ENCODE peak calls at places on chromosomes 11 and 22, in five cellular contexts. One of them, this sample, is unnamed.

GRCh38 chr11:107598225-107599139 is 7.5 kb downstream of the ELMOD1 start:
- DNase-seq in H9: peak; percentile 77
- DNase-seq in IMR-90: no peak
- DNase-seq in neuronal stem cell: no peak
- DNase-seq in H1: peak; percentile 69
- DNase-seq in this sample: peak; percentile 24

GRCh38 chr22:30183861-30184278 is 62.7 kb downstream of the LIF start:
- DNase-seq in H9: no peak
- DNase-seq in IMR-90: peak; percentile 71
- DNase-seq in neuronal stem cell: no peak
- DNase-seq in H1: no peak
- DNase-seq in this sample: peak; percentile 85

GRCh38 chr22:20624161-20624616 is 116.8 kb downstream of the MED15 start:
- DNase-seq in H9: no peak
- DNase-seq in IMR-90: peak; percentile 31
- DNase-seq in neuronal stem cell: no peak
- DNase-seq in H1: no peak
- DNase-seq in this sample: peak; percentile 4

GRCh38 chr11:35334385-35335090 is 84.8 kb downstream of the SLC1A2 start:
- DNase-seq in H9: no peak
- DNase-seq in IMR-90: no peak
- DNase-seq in neuronal stem cell: no peak
- DNase-seq in H1: no peak
- DNase-seq in this sample: no peak

GRCh38 chr22:44444341-44445306 is 53.4 kb downstream of the RTL6 start:
- DNase-seq in H9: peak; percentile 74
- DNase-seq in IMR-90: no peak
- DNase-seq in neuronal stem cell: no peak
- DNase-seq in H1: peak; percentile 69
- DNase-seq in this sample: no peak

GRCh38 chr11:118437736-118438125 is 1.4 kb downstream of the KMT2A start:
- DNase-seq in H9: peak; percentile 52
- DNase-seq in IMR-90: peak; percentile 13
- DNase-seq in neuronal stem cell: peak; percentile 41
- DNase-seq in H1: peak; percentile 59
- DNase-seq in this sample: peak; percentile 66

GRCh38 chr22:17493384-17493981 is 69.8 kb upstream of the SLC25A18 start:
- DNase-seq in H9: no peak
- DNase-seq in IMR-90: no peak
- DNase-seq in neuronal stem cell: no peak
- DNase-seq in H1: no peak
- DNase-seq in this sample: no peak

GRCh38 chr11:16843307-16843706 is 104.9 kb downstream of the C11orf58 start:
- DNase-seq in H9: no peak
- DNase-seq in IMR-90: no peak
- DNase-seq in neuronal stem cell: no peak
- DNase-seq in H1: no peak
- DNase-seq in this sample: no peak

GRCh38 chr11:128341767-128342318 is 245.5 kb downstream of the ETS1 start:
- DNase-seq in H9: no peak
- DNase-seq in IMR-90: no peak
- DNase-seq in neuronal stem cell: no peak
- DNase-seq in H1: no peak
- DNase-seq in this sample: no peak

GRCh38 chr11:34065505-34066203 is 14.1 kb downstream of the CAPRIN1 start:
- DNase-seq in H9: peak; percentile 44
- DNase-seq in IMR-90: peak; percentile 59
- DNase-seq in neuronal stem cell: no peak
- DNase-seq in H1: no peak
- DNase-seq in this sample: peak; percentile 33

GRCh38 chr11:75966546-75967287 is 151.7 kb downstream of the UVRAG start:
- DNase-seq in H9: no peak
- DNase-seq in IMR-90: peak; percentile 84
- DNase-seq in neuronal stem cell: no peak
- DNase-seq in H1: no peak
- DNase-seq in this sample: peak; percentile 82

GRCh38 chr11:123839131-123839530 is 33.0 kb upstream of the OR6M1 start:
- DNase-seq in H9: no peak
- DNase-seq in IMR-90: no peak
- DNase-seq in neuronal stem cell: no peak
- DNase-seq in H1: no peak
- DNase-seq in this sample: no peak

GRCh38 chr11:11866203-11866602 is 24.4 kb downstream of the USP47 start:
- DNase-seq in H9: no peak
- DNase-seq in IMR-90: no peak
- DNase-seq in neuronal stem cell: no peak
- DNase-seq in H1: no peak
- DNase-seq in this sample: no peak

GRCh38 chr11:131370090-131370751 is at the start of gene NTM:
- DNase-seq in H9: no peak
- DNase-seq in IMR-90: peak; percentile 7
- DNase-seq in neuronal stem cell: peak; percentile 27
- DNase-seq in H1: no peak
- DNase-seq in this sample: no peak

GRCh38 chr11:122646549-122647340 is 8.8 kb upstream of the UBASH3B start:
- DNase-seq in H9: no peak
- DNase-seq in IMR-90: peak; percentile 85
- DNase-seq in neuronal stem cell: no peak
- DNase-seq in H1: no peak
- DNase-seq in this sample: peak; percentile 16

GRCh38 chr22:33166206-33166605 is 108.0 kb upstream of the SYN3 start:
- DNase-seq in H9: no peak
- DNase-seq in IMR-90: no peak
- DNase-seq in neuronal stem cell: no peak
- DNase-seq in H1: no peak
- DNase-seq in this sample: no peak

GRCh38 chr11:289706-290620 is 1.0 kb downstream of the PGGHG start:
- DNase-seq in H9: peak; percentile 27
- DNase-seq in IMR-90: no peak
- DNase-seq in neuronal stem cell: no peak
- DNase-seq in H1: no peak
- DNase-seq in this sample: no peak

GRCh38 chr11:288328-289144 is at the start of gene PGGHG:
- DNase-seq in H9: peak; percentile 33
- DNase-seq in IMR-90: no peak
- DNase-seq in neuronal stem cell: no peak
- DNase-seq in H1: peak; percentile 75
- DNase-seq in this sample: peak; percentile 56

GRCh38 chr11:287821-288327 is 1.1 kb upstream of the PGGHG start:
- DNase-seq in H9: peak; percentile 52
- DNase-seq in IMR-90: no peak
- DNase-seq in neuronal stem cell: no peak
- DNase-seq in H1: peak; percentile 63
- DNase-seq in this sample: no peak

GRCh38 chr11:290621-291231 is 1.8 kb downstream of the PGGHG start:
- DNase-seq in H9: no peak
- DNase-seq in IMR-90: no peak
- DNase-seq in neuronal stem cell: no peak
- DNase-seq in H1: no peak
- DNase-seq in this sample: no peak

GRCh38 chr11:289145-289705 is 299 bp downstream of the PGGHG start:
- DNase-seq in H9: no peak
- DNase-seq in IMR-90: no peak
- DNase-seq in neuronal stem cell: no peak
- DNase-seq in H1: peak; percentile 46
- DNase-seq in this sample: no peak
- H4K91ac ChIP-seq in H9: no peak overlapping the region
- H4K91ac ChIP-seq in IMR-90: no peak overlapping the region
- H4K91ac ChIP-seq in neuronal stem cell: no peak overlapping the region
- H4K91ac ChIP-seq in H1: peak overlapping the region; percentile 97
- H4K91ac ChIP-seq in this sample: no peak overlapping the region

GRCh38 chr11:1460994-1461805 is 25.4 kb downstream of the MOB2 start:
- DNase-seq in H9: no peak
- DNase-seq in IMR-90: no peak
- DNase-seq in neuronal stem cell: no peak
- DNase-seq in H1: no peak
- DNase-seq in this sample: no peak
- H2BK15ac ChIP-seq in H9: no peak overlapping the region
- H2BK15ac ChIP-seq in IMR-90: no peak overlapping the region
- H2BK15ac ChIP-seq in neuronal stem cell: no peak overlapping the region
- H2BK15ac ChIP-seq in H1: no peak overlapping the region
- H2BK15ac ChIP-seq in this sample: no peak overlapping the region

DNA sequence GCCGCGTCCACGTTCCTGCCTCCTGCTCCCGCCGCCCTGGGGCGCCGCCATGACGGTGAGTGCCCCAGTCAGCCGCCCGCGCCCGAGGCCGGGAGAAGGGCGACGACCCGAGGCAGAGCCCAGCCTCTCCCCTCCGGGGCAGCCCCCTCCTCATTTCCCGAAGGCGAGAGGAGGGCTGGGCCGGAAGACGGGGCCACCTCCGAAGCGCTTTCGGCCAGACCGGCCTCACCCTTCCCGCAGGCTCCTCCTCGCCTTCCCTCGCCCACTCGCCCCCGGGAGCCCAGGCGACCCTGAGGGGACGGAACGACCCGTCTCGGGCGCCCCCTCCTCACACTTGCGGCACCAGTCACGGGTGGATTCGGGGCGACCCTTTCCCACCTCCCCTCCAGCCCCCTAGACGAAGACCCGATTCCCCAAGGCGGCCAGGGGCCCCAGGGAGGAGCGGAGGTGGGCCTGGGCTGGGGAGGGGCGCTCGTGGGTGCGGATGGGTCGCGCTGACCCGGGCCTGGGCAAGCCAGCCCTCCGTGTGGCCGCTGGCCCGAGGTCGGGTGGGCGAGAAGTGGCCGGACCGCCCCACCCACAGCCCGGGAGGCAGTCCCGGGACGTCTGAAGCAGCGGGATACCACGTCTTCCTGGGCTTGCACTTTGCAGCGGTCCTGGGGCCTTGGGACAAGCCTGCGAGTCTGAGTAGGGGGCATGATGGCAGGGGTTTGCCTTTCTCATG is 49.7 kb downstream of the TRIOBP start:
- DNase-seq in H9: no peak
- DNase-seq in IMR-90: no peak
- DNase-seq in neuronal stem cell: peak; percentile 24
- DNase-seq in H1: peak; percentile 71
- DNase-seq in this sample: no peak
- H3K23ac ChIP-seq in H9: no peak overlapping the region
- H3K23ac ChIP-seq in IMR-90: peak overlapping the region; percentile 94
- H3K23ac ChIP-seq in neuronal stem cell: peak overlapping the region; percentile 90
- H3K23ac ChIP-seq in H1: no peak overlapping the region
- H3K23ac ChIP-seq in this sample: no peak overlapping the region

GRCh38 chr11:18669629-18670162 is 28.9 kb upstream of the TMEM86A start:
- DNase-seq in H9: peak; percentile 36
- DNase-seq in IMR-90: no peak
- DNase-seq in neuronal stem cell: no peak
- DNase-seq in H1: no peak
- DNase-seq in this sample: no peak
- H4K91ac ChIP-seq in H9: no peak overlapping the region
- H4K91ac ChIP-seq in IMR-90: no peak overlapping the region
- H4K91ac ChIP-seq in neuronal stem cell: no peak overlapping the region
- H4K91ac ChIP-seq in H1: no peak overlapping the region
- H4K91ac ChIP-seq in this sample: no peak overlapping the region

GRCh38 chr11:65492637-65493366 is 6.0 kb upstream of the MALAT1 start:
- DNase-seq in H9: no peak
- DNase-seq in IMR-90: peak; percentile 89
- DNase-seq in neuronal stem cell: no peak
- DNase-seq in H1: no peak
- DNase-seq in this sample: peak; percentile 95
- H2BK15ac ChIP-seq in H9: no peak overlapping the region
- H2BK15ac ChIP-seq in IMR-90: peak overlapping the region; percentile 95
- H2BK15ac ChIP-seq in neuronal stem cell: no peak overlapping the region
- H2BK15ac ChIP-seq in H1: peak overlapping the region; percentile 35
- H2BK15ac ChIP-seq in this sample: peak overlapping the region; percentile 95

DNA sequence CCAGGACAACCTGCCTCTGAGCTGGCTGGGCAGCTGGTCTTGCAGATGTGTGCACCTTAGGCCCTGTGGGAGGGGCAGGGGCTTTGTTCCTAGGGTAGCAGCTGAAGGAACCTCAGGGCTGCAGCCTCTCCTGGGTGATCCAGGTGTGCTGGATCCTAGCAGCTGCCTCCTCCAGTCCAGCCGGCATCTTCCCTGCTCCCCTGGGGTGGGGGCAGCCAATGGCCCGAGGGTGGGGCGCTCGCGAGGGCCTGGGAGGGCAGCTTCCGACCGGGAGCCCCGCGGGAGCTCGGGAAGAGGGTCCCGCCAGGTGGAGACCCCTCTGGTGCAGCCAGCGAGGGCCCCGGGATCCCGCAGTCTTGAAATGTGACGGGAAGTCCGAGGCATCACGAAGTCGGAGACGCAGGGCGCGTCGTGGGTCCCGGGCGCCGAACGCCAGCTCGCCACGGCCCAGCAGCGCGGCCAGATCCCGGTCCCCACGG is 1.7 kb downstream of the IFITM1 start:
- DNase-seq in H9: no peak
- DNase-seq in IMR-90: no peak
- DNase-seq in neuronal stem cell: no peak
- DNase-seq in H1: no peak
- DNase-seq in this sample: no peak
- H3K23ac ChIP-seq in H9: no peak overlapping the region
- H3K23ac ChIP-seq in IMR-90: peak overlapping the region; percentile 71
- H3K23ac ChIP-seq in neuronal stem cell: peak overlapping the region; percentile 97
- H3K23ac ChIP-seq in H1: no peak overlapping the region
- H3K23ac ChIP-seq in this sample: no peak overlapping the region

GRCh38 chr11:78078218-78079167 is 1.2 kb downstream of the NDUFC2 start:
- DNase-seq in H9: no peak
- DNase-seq in IMR-90: no peak
- DNase-seq in neuronal stem cell: no peak
- DNase-seq in H1: peak; percentile 48
- DNase-seq in this sample: peak; percentile 12
- H4K91ac ChIP-seq in H9: no peak overlapping the region
- H4K91ac ChIP-seq in IMR-90: no peak overlapping the region
- H4K91ac ChIP-seq in neuronal stem cell: no peak overlapping the region
- H4K91ac ChIP-seq in H1: no peak overlapping the region
- H4K91ac ChIP-seq in this sample: no peak overlapping the region

GRCh38 chr11:96186806-96187205 is 156.2 kb downstream of the MAML2 start:
- DNase-seq in H9: no peak
- DNase-seq in IMR-90: no peak
- DNase-seq in neuronal stem cell: no peak
- DNase-seq in H1: no peak
- DNase-seq in this sample: no peak

GRCh38 chr11:96191752-96192151 is 151.2 kb downstream of the MAML2 start:
- DNase-seq in H9: no peak
- DNase-seq in IMR-90: peak; percentile 24
- DNase-seq in neuronal stem cell: no peak
- DNase-seq in H1: no peak
- DNase-seq in this sample: no peak

GRCh38 chr11:96187779-96188624 is 155.0 kb downstream of the MAML2 start:
- DNase-seq in H9: no peak
- DNase-seq in IMR-90: peak; percentile 85
- DNase-seq in neuronal stem cell: no peak
- DNase-seq in H1: no peak
- DNase-seq in this sample: peak; percentile 79

GRCh38 chr11:96189351-96189750 is 153.6 kb downstream of the MAML2 start:
- DNase-seq in H9: no peak
- DNase-seq in IMR-90: no peak
- DNase-seq in neuronal stem cell: no peak
- DNase-seq in H1: no peak
- DNase-seq in this sample: no peak

GRCh38 chr11:96188625-96189006 is 154.4 kb downstream of the MAML2 start:
- DNase-seq in H9: no peak
- DNase-seq in IMR-90: peak; percentile 57
- DNase-seq in neuronal stem cell: no peak
- DNase-seq in H1: no peak
- DNase-seq in this sample: peak; percentile 56
- H2BK15ac ChIP-seq in H9: no peak overlapping the region
- H2BK15ac ChIP-seq in IMR-90: peak overlapping the region; percentile 52
- H2BK15ac ChIP-seq in neuronal stem cell: no peak overlapping the region
- H2BK15ac ChIP-seq in H1: no peak overlapping the region
- H2BK15ac ChIP-seq in this sample: no peak overlapping the region

This sample was measured in mesenchymal stem cell.